ENCODE peak calls at places on chromosome 6, in nine cellular contexts. One of them, this sample, is unnamed.
A peak's percentile ranks its signal among the peaks of the same experiment; 100 is the strongest.

GRCh38 chr6:49911252-49911651 is 44.9 kb upstream of the CRISP1 start:
- DNase-seq in kidney: no peak
- DNase-seq in fibroblast of lung: no peak
- DNase-seq in brain microvascular endothelial cell: no peak
- DNase-seq in ovary: no peak
- DNase-seq in PC-3: no peak
- DNase-seq in mesendoderm: peak; percentile 8
- DNase-seq in left lung: no peak
- DNase-seq in PC-9: no peak
- DNase-seq in this sample: no peak

GRCh38 chr6:87575423-87575822 is 14.4 kb downstream of the RARS2 start:
- DNase-seq in left lung: no peak
- DNase-seq in fibroblast of lung: no peak
- DNase-seq in PC-9: no peak
- DNase-seq in PC-3: no peak
- DNase-seq in ovary: no peak
- DNase-seq in kidney: no peak
- DNase-seq in mesendoderm: no peak
- DNase-seq in brain microvascular endothelial cell: no peak
- DNase-seq in this sample: no peak

GRCh38 chr6:16355699-16356481 is 117.5 kb downstream of the GMPR start:
- DNase-seq in kidney: no peak
- DNase-seq in left lung: no peak
- DNase-seq in PC-9: peak; percentile 85
- DNase-seq in mesendoderm: peak; percentile 47
- DNase-seq in PC-3: peak; percentile 77
- DNase-seq in ovary: no peak
- DNase-seq in brain microvascular endothelial cell: no peak
- DNase-seq in fibroblast of lung: peak; percentile 45
- DNase-seq in this sample: no peak

GRCh38 chr6:36650848-36651247 is 27.7 kb upstream of the CDKN1A start:
- DNase-seq in fibroblast of lung: no peak
- DNase-seq in PC-9: no peak
- DNase-seq in mesendoderm: peak; percentile 69
- DNase-seq in ovary: no peak
- DNase-seq in brain microvascular endothelial cell: no peak
- DNase-seq in PC-3: no peak
- DNase-seq in left lung: no peak
- DNase-seq in kidney: peak; percentile 10
- DNase-seq in this sample: no peak

GRCh38 chr6:41728954-41729353 is 6.5 kb downstream of the TFEB start:
- DNase-seq in PC-3: no peak
- DNase-seq in mesendoderm: no peak
- DNase-seq in left lung: peak; percentile 41
- DNase-seq in ovary: no peak
- DNase-seq in kidney: peak; percentile 63
- DNase-seq in PC-9: no peak
- DNase-seq in fibroblast of lung: no peak
- DNase-seq in brain microvascular endothelial cell: no peak
- DNase-seq in this sample: no peak

GRCh38 chr6:168414696-168415095 is 26.3 kb upstream of the SMOC2 start:
- DNase-seq in mesendoderm: no peak
- DNase-seq in PC-9: no peak
- DNase-seq in left lung: no peak
- DNase-seq in PC-3: no peak
- DNase-seq in brain microvascular endothelial cell: no peak
- DNase-seq in kidney: no peak
- DNase-seq in fibroblast of lung: peak; percentile 8
- DNase-seq in ovary: no peak
- DNase-seq in this sample: peak; percentile 56

GRCh38 chr6:168504366-168504765 is 63.4 kb downstream of the SMOC2 start:
- DNase-seq in left lung: no peak
- DNase-seq in brain microvascular endothelial cell: no peak
- DNase-seq in ovary: no peak
- DNase-seq in fibroblast of lung: no peak
- DNase-seq in kidney: no peak
- DNase-seq in mesendoderm: no peak
- DNase-seq in PC-9: no peak
- DNase-seq in PC-3: no peak
- DNase-seq in this sample: no peak

GRCh38 chr6:87756858-87757257 is 54.8 kb upstream of the AKIRIN2 start:
- DNase-seq in fibroblast of lung: peak; percentile 95
- DNase-seq in brain microvascular endothelial cell: peak; percentile 68
- DNase-seq in PC-3: peak; percentile 50
- DNase-seq in mesendoderm: peak; percentile 19
- DNase-seq in left lung: no peak
- DNase-seq in kidney: no peak
- DNase-seq in PC-9: peak; percentile 47
- DNase-seq in ovary: no peak
- DNase-seq in this sample: no peak

GRCh38 chr6:97049254-97050004 is 124.9 kb downstream of the KLHL32 start:
- DNase-seq in mesendoderm: peak; percentile 21
- DNase-seq in left lung: no peak
- DNase-seq in PC-9: no peak
- DNase-seq in fibroblast of lung: no peak
- DNase-seq in ovary: no peak
- DNase-seq in PC-3: no peak
- DNase-seq in brain microvascular endothelial cell: no peak
- DNase-seq in kidney: no peak
- DNase-seq in this sample: peak; percentile 32

GRCh38 chr6:138013949-138014348 is 93.3 kb downstream of the PERP start:
- DNase-seq in kidney: no peak
- DNase-seq in ovary: no peak
- DNase-seq in mesendoderm: no peak
- DNase-seq in brain microvascular endothelial cell: no peak
- DNase-seq in fibroblast of lung: no peak
- DNase-seq in PC-3: no peak
- DNase-seq in left lung: no peak
- DNase-seq in PC-9: no peak
- DNase-seq in this sample: no peak

GRCh38 chr6:163771180-163771579 is 356.7 kb downstream of the QKI start:
- DNase-seq in PC-3: no peak
- DNase-seq in kidney: no peak
- DNase-seq in brain microvascular endothelial cell: no peak
- DNase-seq in PC-9: no peak
- DNase-seq in fibroblast of lung: no peak
- DNase-seq in mesendoderm: no peak
- DNase-seq in ovary: no peak
- DNase-seq in left lung: no peak
- DNase-seq in this sample: no peak

GRCh38 chr6:163285689-163286088 is 128.8 kb upstream of the QKI start:
- DNase-seq in left lung: no peak
- DNase-seq in fibroblast of lung: no peak
- DNase-seq in ovary: no peak
- DNase-seq in mesendoderm: no peak
- DNase-seq in PC-9: no peak
- DNase-seq in kidney: no peak
- DNase-seq in brain microvascular endothelial cell: no peak
- DNase-seq in PC-3: no peak
- DNase-seq in this sample: no peak

GRCh38 chr6:143158113-143158581 is 97.5 kb downstream of the AIG1 start:
- DNase-seq in ovary: no peak
- DNase-seq in mesendoderm: no peak
- DNase-seq in brain microvascular endothelial cell: peak; percentile 26
- DNase-seq in PC-3: no peak
- DNase-seq in PC-9: no peak
- DNase-seq in kidney: no peak
- DNase-seq in left lung: no peak
- DNase-seq in fibroblast of lung: no peak
- DNase-seq in this sample: no peak

GRCh38 chr6:127366281-127367022 is 23.0 kb upstream of the ECHDC1 start:
- DNase-seq in ovary: no peak
- DNase-seq in kidney: no peak
- DNase-seq in mesendoderm: peak; percentile 87
- DNase-seq in left lung: no peak
- DNase-seq in fibroblast of lung: peak; percentile 96
- DNase-seq in PC-9: peak; percentile 93
- DNase-seq in brain microvascular endothelial cell: peak; percentile 98
- DNase-seq in PC-3: peak; percentile 91
- DNase-seq in this sample: no peak

GRCh38 chr6:127367023-127367375 is 23.6 kb upstream of the ECHDC1 start:
- DNase-seq in fibroblast of lung: peak; percentile 21
- DNase-seq in ovary: no peak
- DNase-seq in mesendoderm: no peak
- DNase-seq in PC-3: peak; percentile 11
- DNase-seq in PC-9: no peak
- DNase-seq in left lung: no peak
- DNase-seq in kidney: no peak
- DNase-seq in brain microvascular endothelial cell: no peak
- DNase-seq in this sample: no peak

GRCh38 chr6:127365874-127366273 is 22.5 kb upstream of the ECHDC1 start:
- DNase-seq in mesendoderm: no peak
- DNase-seq in ovary: no peak
- DNase-seq in PC-9: no peak
- DNase-seq in fibroblast of lung: no peak
- DNase-seq in brain microvascular endothelial cell: no peak
- DNase-seq in left lung: no peak
- DNase-seq in PC-3: no peak
- DNase-seq in kidney: no peak
- DNase-seq in this sample: no peak
- H3K27ac ChIP-seq in mesendoderm: no peak overlapping the region
- H3K27ac ChIP-seq in ovary: no peak overlapping the region
- H3K27ac ChIP-seq in PC-9: peak overlapping the region; percentile 67
- H3K27ac ChIP-seq in fibroblast of lung: peak overlapping the region; percentile 87
- H3K27ac ChIP-seq in brain microvascular endothelial cell: peak overlapping the region; percentile 96
- H3K27ac ChIP-seq in left lung: peak overlapping the region; percentile 33
- H3K27ac ChIP-seq in PC-3: peak overlapping the region; percentile 59
- H3K27ac ChIP-seq in kidney: no peak overlapping the region
- H3K27ac ChIP-seq in this sample: no peak overlapping the region

DNA sequence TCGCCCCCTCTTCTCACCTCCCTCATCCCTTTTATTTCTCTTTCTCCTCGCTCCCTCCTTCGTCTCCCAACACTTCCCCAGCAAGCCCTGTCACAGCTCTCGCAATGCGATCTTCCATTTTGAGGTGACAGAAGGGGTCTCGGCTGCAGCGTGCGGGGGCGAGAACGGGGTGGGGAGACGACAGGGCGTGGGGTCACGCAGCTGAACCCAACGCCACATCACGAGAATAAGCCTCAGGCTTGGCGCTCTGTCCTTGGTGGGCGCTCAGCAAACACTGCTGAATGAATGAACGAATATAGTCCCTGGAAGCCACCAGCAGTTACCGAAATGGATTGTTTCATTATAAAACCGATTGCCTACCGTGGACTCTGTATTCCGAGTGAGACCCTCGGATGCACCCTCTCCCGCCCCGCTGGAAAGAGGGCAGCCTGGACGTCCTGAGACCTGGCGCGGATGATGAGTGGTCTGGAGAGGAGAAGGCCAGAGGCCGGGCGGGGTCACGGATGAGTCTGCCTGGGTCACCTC is 3.9 kb downstream of the NRN1 start:
- DNase-seq in ovary: no peak
- DNase-seq in left lung: no peak
- DNase-seq in PC-9: no peak
- DNase-seq in fibroblast of lung: no peak
- DNase-seq in kidney: no peak
- DNase-seq in brain microvascular endothelial cell: no peak
- DNase-seq in mesendoderm: peak; percentile 54
- DNase-seq in PC-3: no peak
- DNase-seq in this sample: no peak
- H3K27ac ChIP-seq in ovary: no peak overlapping the region
- H3K27ac ChIP-seq in left lung: no peak overlapping the region
- H3K27ac ChIP-seq in PC-9: no peak overlapping the region
- H3K27ac ChIP-seq in fibroblast of lung: no peak overlapping the region
- H3K27ac ChIP-seq in kidney: no peak overlapping the region
- H3K27ac ChIP-seq in brain microvascular endothelial cell: no peak overlapping the region
- H3K27ac ChIP-seq in mesendoderm: no peak overlapping the region
- H3K27ac ChIP-seq in PC-3: no peak overlapping the region
- H3K27ac ChIP-seq in this sample: no peak overlapping the region

GRCh38 chr6:2222275-2222842 is 23.0 kb downstream of the GMDS start:
- DNase-seq in PC-3: no peak
- DNase-seq in PC-9: no peak
- DNase-seq in kidney: no peak
- DNase-seq in ovary: no peak
- DNase-seq in mesendoderm: peak; percentile 71
- DNase-seq in left lung: no peak
- DNase-seq in fibroblast of lung: no peak
- DNase-seq in brain microvascular endothelial cell: no peak
- DNase-seq in this sample: no peak

GRCh38 chr6:2225422-2226392 is 19.7 kb downstream of the GMDS start:
- DNase-seq in fibroblast of lung: peak; percentile 23
- DNase-seq in PC-9: peak; percentile 36
- DNase-seq in kidney: no peak
- DNase-seq in mesendoderm: no peak
- DNase-seq in ovary: no peak
- DNase-seq in left lung: no peak
- DNase-seq in brain microvascular endothelial cell: no peak
- DNase-seq in PC-3: peak; percentile 93
- DNase-seq in this sample: no peak

GRCh38 chr6:2226775-2227174 is 18.6 kb downstream of the GMDS start:
- DNase-seq in kidney: no peak
- DNase-seq in fibroblast of lung: no peak
- DNase-seq in ovary: no peak
- DNase-seq in PC-3: no peak
- DNase-seq in brain microvascular endothelial cell: no peak
- DNase-seq in PC-9: no peak
- DNase-seq in left lung: no peak
- DNase-seq in mesendoderm: no peak
- DNase-seq in this sample: no peak

GRCh38 chr6:2221724-2222274 is 23.6 kb downstream of the GMDS start:
- DNase-seq in brain microvascular endothelial cell: no peak
- DNase-seq in kidney: no peak
- DNase-seq in mesendoderm: no peak
- DNase-seq in fibroblast of lung: no peak
- DNase-seq in ovary: no peak
- DNase-seq in PC-9: no peak
- DNase-seq in PC-3: no peak
- DNase-seq in left lung: no peak
- DNase-seq in this sample: no peak

DNA sequence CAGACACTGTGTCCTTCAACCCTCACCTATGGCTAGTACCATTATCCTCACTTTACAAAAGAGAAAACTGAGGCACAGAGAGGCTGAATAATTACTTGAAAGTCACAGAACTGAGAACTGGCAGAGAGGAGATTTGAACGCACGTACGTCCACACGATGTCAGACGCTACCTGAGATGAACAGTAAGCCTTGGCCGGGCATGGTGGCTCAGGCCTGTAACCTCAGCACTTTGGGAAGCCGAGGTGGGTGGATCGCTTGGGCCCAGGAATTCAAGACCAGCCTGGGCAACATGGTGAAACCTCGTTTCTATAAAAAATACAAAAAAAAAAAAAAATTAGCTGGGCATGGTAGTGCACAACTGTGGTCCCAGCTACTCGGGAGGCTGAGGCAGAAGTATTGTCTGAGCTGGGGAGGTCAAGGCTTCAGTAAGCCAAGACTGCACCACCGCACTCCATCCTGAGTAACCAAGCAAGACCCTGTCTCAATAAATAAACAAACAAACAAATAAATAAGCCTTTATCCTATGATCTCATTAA is 20.5 kb downstream of the GMDS start:
- DNase-seq in left lung: no peak
- DNase-seq in mesendoderm: no peak
- DNase-seq in fibroblast of lung: no peak
- DNase-seq in PC-3: no peak
- DNase-seq in ovary: no peak
- DNase-seq in PC-9: no peak
- DNase-seq in kidney: no peak
- DNase-seq in brain microvascular endothelial cell: no peak
- DNase-seq in this sample: no peak
- H3K27ac ChIP-seq in left lung: no peak overlapping the region
- H3K27ac ChIP-seq in mesendoderm: no peak overlapping the region
- H3K27ac ChIP-seq in fibroblast of lung: no peak overlapping the region
- H3K27ac ChIP-seq in PC-3: peak overlapping the region; percentile 79
- H3K27ac ChIP-seq in ovary: no peak overlapping the region
- H3K27ac ChIP-seq in PC-9: no peak overlapping the region
- H3K27ac ChIP-seq in kidney: no peak overlapping the region
- H3K27ac ChIP-seq in brain microvascular endothelial cell: no peak overlapping the region
- H3K27ac ChIP-seq in this sample: no peak overlapping the region

GRCh38 chr6:3960754-3961361 is 111.7 kb downstream of the FAM50B start:
- DNase-seq in brain microvascular endothelial cell: no peak
- DNase-seq in left lung: no peak
- DNase-seq in ovary: no peak
- DNase-seq in PC-9: no peak
- DNase-seq in mesendoderm: no peak
- DNase-seq in PC-3: peak; percentile 43
- DNase-seq in fibroblast of lung: peak; percentile 66
- DNase-seq in kidney: no peak
- DNase-seq in this sample: no peak
- H3K27ac ChIP-seq in brain microvascular endothelial cell: no peak overlapping the region
- H3K27ac ChIP-seq in left lung: no peak overlapping the region
- H3K27ac ChIP-seq in ovary: no peak overlapping the region
- H3K27ac ChIP-seq in PC-9: no peak overlapping the region
- H3K27ac ChIP-seq in mesendoderm: no peak overlapping the region
- H3K27ac ChIP-seq in PC-3: no peak overlapping the region
- H3K27ac ChIP-seq in fibroblast of lung: no peak overlapping the region
- H3K27ac ChIP-seq in kidney: no peak overlapping the region
- H3K27ac ChIP-seq in this sample: no peak overlapping the region